ENCODE peak calls at places on chromosomes 11 and 22, in nine cellular contexts. V is ovary, T is AG09309, L is heart right ventricle, S is lung, U is WTC11, G is GM12878, D is transverse colon, N is esophagus squamous epithelium. I is an unnamed sample.

GRCh38 chr22:23094695-23095466 is 24.6 kb downstream of the GNAZ start:
- DNase-seq in V (no peak), T (no peak), L (no peak), S (no peak), U (no peak), G (no peak), D (no peak), N (no peak), I (no peak)

GRCh38 chr11:65225284-65226102 is 36.3 kb upstream of the POLA2 start:
- DNase-seq in V (peak; percentile 64), T (peak; percentile 16), L (peak; percentile 59), S (no peak), U (peak; percentile 73), G (no peak), D (peak; percentile 69), N (no peak), I (peak; percentile 54)

GRCh38 chr11:82092904-82093303 is 640.8 kb downstream of the FAM181B start:
- DNase-seq in V (no peak), T (no peak), L (no peak), S (no peak), U (no peak), G (no peak), D (no peak), N (no peak), I (no peak)

GRCh38 chr22:43828711-43829447 is 16.8 kb upstream of the EFCAB6 start:
- DNase-seq in V (peak; percentile 51), T (no peak), L (peak; percentile 82), S (peak; percentile 60), U (peak; percentile 48), G (no peak), D (no peak), N (no peak), I (no peak)

GRCh38 chr11:130159657-130160459 is at the start of gene ST14:
- DNase-seq in V (no peak), T (no peak), L (no peak), S (peak; percentile 76), U (peak; percentile 61), G (no peak), D (peak; percentile 89), N (no peak), I (peak; percentile 57)

GRCh38 chr11:64482588-64482987 is 108.4 kb upstream of the SLC22A12 start:
- DNase-seq in V (no peak), T (no peak), L (no peak), S (no peak), U (no peak), G (no peak), D (no peak), N (no peak), I (no peak)

GRCh38 chr11:82586581-82586980 is 147.1 kb downstream of the FAM181B start:
- DNase-seq in V (no peak), T (no peak), L (no peak), S (no peak), U (no peak), G (no peak), D (no peak), N (no peak), I (no peak)

GRCh38 chr11:114087028-114087427 is 27.5 kb downstream of the ZBTB16 start:
- DNase-seq in V (no peak), T (no peak), L (no peak), S (no peak), U (no peak), G (no peak), D (no peak), N (no peak), I (no peak)

GRCh38 chr11:69941546-69942332 is 122.5 kb upstream of the FGF3 start:
- DNase-seq in V (no peak), T (no peak), L (no peak), S (no peak), U (peak; percentile 18), G (no peak), D (no peak), N (no peak), I (no peak)

GRCh38 chr11:13463779-13464290 is 813 bp upstream of the BTBD10 start:
- DNase-seq in V (no peak), T (no peak), L (no peak), S (no peak), U (no peak), G (no peak), D (no peak), N (no peak), I (no peak)

GRCh38 chr11:70016666-70017347 is 61.3 kb upstream of the ANO1 start:
- DNase-seq in V (no peak), T (peak; percentile 40), L (no peak), S (no peak), U (no peak), G (no peak), D (no peak), N (no peak), I (no peak)

GRCh38 chr11:66920978-66921784 is 37.0 kb downstream of the PC start:
- DNase-seq in V (no peak), T (no peak), L (no peak), S (no peak), U (no peak), G (no peak), D (no peak), N (no peak), I (no peak)

GRCh38 chr11:34773211-34773610 is 143.0 kb downstream of the APIP start:
- DNase-seq in V (no peak), T (no peak), L (no peak), S (no peak), U (no peak), G (no peak), D (no peak), N (no peak), I (no peak)

GRCh38 chr11:83299681-83300080 is 13.5 kb upstream of the CCDC90B start:
- DNase-seq in V (no peak), T (no peak), L (no peak), S (no peak), U (no peak), G (no peak), D (no peak), N (no peak), I (no peak)

GRCh38 chr11:89498845-89499448 is 7.8 kb upstream of the NOX4 start:
- DNase-seq in V (no peak), T (no peak), L (no peak), S (no peak), U (peak; percentile 37), G (no peak), D (peak; percentile 8), N (no peak), I (no peak)
- TF ChIP-seq CTCF in V (no peak), T (no peak), L (no peak), S (no peak), U (peak; percentile 64), G (peak; percentile 36), D (peak; percentile 40), N (no peak), I (peak; percentile 17)

DNA sequence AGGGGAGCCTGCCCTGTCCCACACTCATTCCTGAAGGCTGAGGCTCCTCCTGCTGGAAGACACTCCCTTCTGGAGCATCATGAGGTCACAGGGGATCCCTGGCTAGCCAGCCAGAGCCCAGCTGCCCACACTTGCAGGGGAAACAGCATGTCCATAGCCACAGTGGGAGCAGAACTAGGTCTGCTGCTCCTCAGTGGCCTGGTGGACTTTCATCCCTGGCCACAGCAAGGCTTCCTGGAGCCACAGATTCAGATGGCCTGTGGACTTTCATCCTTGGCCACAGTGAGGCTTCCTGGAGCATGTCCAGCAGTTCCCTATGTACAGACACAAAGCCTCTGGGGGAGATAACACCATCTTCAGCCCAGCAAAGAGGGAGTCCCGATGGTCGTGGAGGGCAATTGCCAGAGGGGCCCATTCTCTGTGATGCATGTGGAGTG is 5.9 kb upstream of the APOL6 start:
- DNase-seq in V (no peak), T (no peak), L (no peak), S (no peak), U (no peak), G (no peak), D (peak; percentile 43), N (no peak), I (no peak)
- TF ChIP-seq CTCF in V (no peak), T (no peak), L (no peak), S (no peak), U (no peak), G (no peak), D (no peak), N (no peak), I (no peak)

DNA sequence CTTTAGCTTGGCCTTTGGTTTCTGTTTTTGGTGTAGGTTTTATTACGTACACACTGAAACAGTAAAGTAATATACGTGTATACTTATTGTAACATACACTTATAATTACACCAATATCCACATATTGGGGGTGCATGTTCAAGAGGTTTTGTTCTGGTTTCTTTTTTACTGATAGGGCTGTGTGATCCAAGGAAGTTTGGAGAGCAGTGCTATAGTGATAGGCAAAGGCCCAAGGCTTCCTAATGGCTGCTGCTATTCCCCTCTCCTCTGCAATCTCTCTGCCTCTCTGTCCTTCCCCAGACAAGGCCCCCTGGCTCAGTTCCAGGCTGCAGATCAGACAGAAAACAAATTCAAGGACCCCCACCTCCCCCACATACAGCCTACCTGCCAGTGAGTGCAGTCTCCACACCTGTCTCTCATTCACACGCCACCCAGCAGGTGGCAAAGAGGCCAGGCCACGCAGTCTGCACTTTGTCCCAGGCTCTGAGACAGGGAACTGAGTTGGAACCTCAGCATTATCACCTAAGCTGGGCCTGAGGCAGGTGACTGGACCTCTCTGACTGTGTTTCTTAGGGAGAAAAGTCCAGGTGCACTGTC is 15.1 kb downstream of the TMEM184B start:
- DNase-seq in V (no peak), T (no peak), L (no peak), S (no peak), U (no peak), G (no peak), D (peak; percentile 66), N (no peak), I (no peak)
- TF ChIP-seq CTCF in V (no peak), T (no peak), L (no peak), S (no peak), U (no peak), G (no peak), D (peak; percentile 66), N (no peak), I (no peak)

DNA sequence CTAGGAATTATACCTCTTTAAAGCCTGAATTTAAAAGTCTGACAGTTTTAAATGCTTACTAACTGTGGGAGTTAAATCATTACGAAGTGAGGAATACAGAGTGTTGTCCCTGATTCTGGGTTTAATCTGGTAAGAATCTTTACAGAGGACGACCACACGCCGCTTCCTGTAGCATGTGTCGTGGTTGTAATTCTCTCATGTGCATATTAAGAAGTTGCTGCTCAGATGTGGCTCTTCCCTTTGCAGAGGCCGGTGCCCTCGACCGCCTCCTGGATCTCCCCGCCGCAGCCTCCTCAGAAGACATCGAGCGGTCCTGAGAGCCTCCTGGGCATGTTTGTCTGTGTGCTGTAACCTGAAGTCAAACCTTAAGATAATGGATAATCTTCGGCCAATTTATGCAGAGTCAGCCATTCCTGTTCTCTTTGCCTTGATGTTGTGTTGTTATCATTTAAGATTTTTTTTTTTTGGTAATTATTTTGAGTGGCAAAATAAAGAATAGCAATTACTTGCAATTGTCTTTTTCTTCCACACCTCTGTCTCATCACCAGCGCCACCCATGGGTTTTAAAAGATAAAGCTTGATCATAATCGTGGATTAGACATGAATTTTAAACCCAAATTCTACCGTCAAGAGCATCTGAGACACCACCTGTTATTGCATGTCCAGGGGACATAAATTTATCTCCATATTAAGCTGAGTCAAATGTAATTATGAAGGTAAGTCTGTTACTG is 6.5 kb downstream of the GAL start:
- DNase-seq in V (no peak), T (no peak), L (no peak), S (no peak), U (no peak), G (no peak), D (no peak), N (no peak), I (no peak)
- TF ChIP-seq CTCF in V (no peak), T (no peak), L (no peak), S (no peak), U (no peak), G (no peak), D (no peak), N (no peak), I (no peak)

I was measured in nephron progenitor cell.